ENCODE peak calls at places on chromosomes 1 and 21, in five cellular contexts. D, I, F, M and B are unnamed samples.

GRCh38 chr1:87327362-87328120 is 1.1 kb upstream of the LMO4 start:
- DNase-seq in I (no peak), M (no peak), D (no peak), F (no peak), B (no peak)

GRCh38 chr1:241229711-241230110 is 127.3 kb downstream of the RGS7 start:
- DNase-seq in F (no peak), D (no peak), M (no peak), I (no peak), B (no peak)

GRCh38 chr1:47449702-47450552 is 12.1 kb downstream of the FOXD2 start:
- DNase-seq in I (no peak), F (no peak), D (no peak), M (peak), B (peak)

GRCh38 chr21:45786660-45787059 is 143.1 kb downstream of the PCBP3 start:
- DNase-seq in D (no peak), I (no peak), F (no peak), M (no peak), B (no peak)

GRCh38 chr1:183871142-183871541 is 66.2 kb downstream of the RGL1 start:
- DNase-seq in D (peak), M (no peak), F (no peak), I (no peak), B (peak)

GRCh38 chr21:30646904-30647303 is 4.2 kb downstream of the KRTAP20-3 start:
- DNase-seq in D (no peak), F (no peak), M (no peak), I (no peak), B (no peak)

GRCh38 chr21:21664871-21665270 is 666.7 kb downstream of the NCAM2 start:
- DNase-seq in M (no peak), D (peak), F (no peak), I (no peak), B (peak)

GRCh38 chr1:230067871-230068814 is 1.1 kb downstream of the GALNT2 start:
- DNase-seq in F (peak), D (no peak), M (peak), I (no peak), B (peak)

GRCh38 chr21:46144464-46145070 is 10.8 kb downstream of the FTCD start:
- DNase-seq in I (peak), F (no peak), D (no peak), M (peak), B (no peak)

GRCh38 chr1:150981177-150981804 is 801 bp upstream of the ANXA9 start:
- DNase-seq in M (no peak), D (no peak), I (no peak), F (no peak), B (no peak)

GRCh38 chr1:231695439-231696255 is 69.1 kb downstream of the DISC1 start:
- DNase-seq in M (no peak), I (no peak), D (no peak), F (no peak), B (peak)

GRCh38 chr1:161427733-161428516 is 60.2 kb upstream of the CFAP126 start:
- DNase-seq in M (peak), D (peak), F (peak), I (no peak), B (peak)

GRCh38 chr1:214641214-214641895 is 38.4 kb downstream of the CENPF start:
- DNase-seq in M (no peak), F (no peak), I (no peak), D (no peak), B (no peak)

GRCh38 chr1:99004270-99005141 is at the start of gene PLPPR5:
- DNase-seq in D (no peak), M (peak), F (no peak), I (no peak), B (peak)

GRCh38 chr1:197173571-197174482 is 27.4 kb upstream of the ASPM start:
- DNase-seq in D (peak), F (no peak), M (no peak), I (no peak), B (peak)

GRCh38 chr1:2983319-2983705 is 38.0 kb upstream of the ACTRT2 start:
- DNase-seq in I (peak), M (no peak), F (no peak), D (no peak), B (no peak)

GRCh38 chr1:228161866-228162265 is 3.7 kb upstream of the IBA57 start:
- DNase-seq in F (no peak), M (no peak), I (no peak), D (no peak), B (no peak)

GRCh38 chr1:44237721-44238457 is 24.6 kb downstream of the DMAP1 start:
- DNase-seq in F (peak), M (peak), I (peak), D (no peak), B (no peak)

GRCh38 chr1:45079533-45079932 is 67.5 kb downstream of the UROD start:
- DNase-seq in F (no peak), D (no peak), I (no peak), M (no peak), B (no peak)

GRCh38 chr1:160576430-160576829 is 2.9 kb downstream of the CD84 start:
- DNase-seq in F (peak), D (no peak), M (peak), I (no peak), B (no peak)

GRCh38 chr1:226574591-226575435 is 26.2 kb downstream of the STUM start:
- DNase-seq in I (peak), D (no peak), F (no peak), M (no peak), B (no peak)

GRCh38 chr1:30446100-30446499 is 277.3 kb downstream of the MATN1 start:
- DNase-seq in D (no peak), M (no peak), F (no peak), I (no peak), B (no peak)

GRCh38 chr1:19232526-19232851 is 18.8 kb downstream of the EMC1 start:
- DNase-seq in I (peak), F (no peak), M (no peak), D (no peak), B (peak)

GRCh38 chr1:45569962-45570581 is 13.8 kb upstream of the NASP start:
- DNase-seq in M (peak), I (peak), F (peak), D (no peak), B (peak)

GRCh38 chr1:91026320-91026719 is 4.5 kb upstream of the ZNF644 start:
- DNase-seq in F (no peak), I (no peak), M (no peak), D (no peak), B (no peak)

GRCh38 chr1:201807958-201808632 is 20.9 kb upstream of the IPO9 start:
- DNase-seq in I (no peak), F (no peak), D (no peak), M (no peak), B (no peak)

GRCh38 chr1:26289158-26290059 is 9.5 kb downstream of the SH3BGRL3 start:
- DNase-seq in D (no peak), M (peak), I (no peak), F (no peak), B (no peak)

GRCh38 chr21:30058928-30059327 is 107.7 kb downstream of the CLDN17 start:
- DNase-seq in D (no peak), I (no peak), F (no peak), M (no peak), B (no peak)

GRCh38 chr1:20469406-20470076 is 16.5 kb downstream of the CAMK2N1 start:
- DNase-seq in D (no peak), F (no peak), M (no peak), I (no peak), B (no peak)

GRCh38 chr1:151352001-151352718 is 5.1 kb upstream of the RFX5 start:
- DNase-seq in F (no peak), D (no peak), I (peak), M (no peak), B (peak)

GRCh38 chr1:201024251-201024998 is 911 bp upstream of the KIF21B start:
- DNase-seq in M (no peak), F (no peak), I (no peak), D (no peak), B (no peak)

GRCh38 chr21:41603476-41603875 is 95.5 kb upstream of the TMPRSS2 start:
- DNase-seq in D (no peak), I (peak), F (no peak), M (no peak), B (no peak)

GRCh38 chr1:205604825-205605544 is 26.8 kb downstream of the ELK4 start:
- DNase-seq in M (no peak), I (peak), F (no peak), D (no peak), B (no peak)

GRCh38 chr1:21911205-21912001 is 25.7 kb downstream of the HSPG2 start:
- DNase-seq in D (no peak), I (no peak), F (no peak), M (no peak), B (peak)

GRCh38 chr1:234899041-234899787 is 229.4 kb downstream of the TOMM20 start:
- DNase-seq in D (no peak), M (no peak), F (no peak), I (peak), B (peak)

GRCh38 chr21:14116080-14116481 is 94.7 kb downstream of the LIPI start:
- DNase-seq in F (no peak), D (no peak), I (no peak), M (no peak), B (no peak)

GRCh38 chr1:155166006-155166372 is 7.1 kb downstream of the KRTCAP2 start:
- DNase-seq in F (no peak), I (no peak), M (no peak), D (no peak), B (no peak)

GRCh38 chr1:58813801-58814200 is 30.0 kb upstream of the JUN start:
- DNase-seq in M (no peak), D (no peak), I (no peak), F (no peak), B (no peak)

GRCh38 chr1:231134624-231135023 is 27.2 kb upstream of the TRIM67 start:
- DNase-seq in D (no peak), F (no peak), M (no peak), I (no peak), B (no peak)